ENCODE peak calls at places on chromosomes 7 and 10, in six cellular contexts. A is hepatocyte; I is CD4-positive, alpha-beta memory T cell; O is breast epithelium; N is CD8-positive, alpha-beta memory T cell; X is neuronal stem cell. D is an unnamed sample. For H3K36me3 and H3K4me1, the result is how much of the 10 kb centered on the place peaks cover.

GRCh38 chr10:137606-138005 is 2.4 kb downstream of the ZMYND11 start:
- DNase-seq in O (no peak), A (no peak), X (no peak), N (no peak), I (no peak), D (no peak)

GRCh38 chr7:157461805-157462771 is 125.3 kb downstream of the DNAJB6 start:
- DNase-seq in A (no peak), O (no peak), N (no peak), X (no peak), I (no peak), D (no peak)

GRCh38 chr7:147332988-147333387 is 1216.4 kb downstream of the CNTNAP2 start:
- DNase-seq in A (no peak), N (no peak), X (no peak), I (no peak), O (no peak), D (no peak)

GRCh38 chr7:151863386-151864079 is 13.4 kb downstream of the PRKAG2 start:
- DNase-seq in N (no peak), I (no peak), X (no peak), O (no peak), A (no peak), D (no peak)

GRCh38 chr7:132270517-132270916 is 305.8 kb downstream of the PLXNA4 start:
- DNase-seq in X (peak), I (no peak), N (no peak), A (peak), O (no peak), D (no peak)

GRCh38 chr10:24958701-24959392 is 6.4 kb upstream of the PRTFDC1 start:
- DNase-seq in N (no peak), X (no peak), A (no peak), O (peak), I (no peak), D (no peak)

GRCh38 chr10:42785759-42786158 is 3.2 kb downstream of the BMS1 start:
- DNase-seq in A (no peak), X (no peak), O (no peak), N (no peak), I (no peak), D (no peak)

GRCh38 chr10:12594448-12594944 is 245.1 kb downstream of the CAMK1D start:
- DNase-seq in X (no peak), I (peak), A (no peak), N (peak), O (no peak), D (peak)

GRCh38 chr10:89151857-89152256 is 55.3 kb downstream of the CH25H start:
- DNase-seq in X (no peak), O (no peak), A (no peak), N (no peak), I (no peak), D (no peak)

GRCh38 chr7:107077699-107078516 is 33.4 kb downstream of the PRKAR2B start:
- DNase-seq in O (no peak), X (no peak), N (no peak), A (no peak), I (no peak), D (no peak)

GRCh38 chr10:84613336-84614021 is 285.1 kb downstream of the CCSER2 start:
- DNase-seq in N (no peak), O (no peak), A (peak), X (peak), I (no peak), D (no peak)

GRCh38 chr7:30843741-30844482 is 67.7 kb upstream of the AQP1 start:
- DNase-seq in I (no peak), A (no peak), N (no peak), O (no peak), X (no peak), D (no peak)

GRCh38 chr7:50860174-50860573 is 77.5 kb upstream of the GRB10 start:
- DNase-seq in I (no peak), N (no peak), O (no peak), X (no peak), A (no peak), D (no peak)

GRCh38 chr10:113273877-113274829 is 278.7 kb upstream of the HABP2 start:
- DNase-seq in X (no peak), O (no peak), N (no peak), A (no peak), I (no peak), D (no peak)

GRCh38 chr10:62377026-62377415 is 2.9 kb downstream of the ZNF365 start:
- DNase-seq in O (no peak), X (no peak), A (no peak), N (no peak), I (no peak), D (no peak)

GRCh38 chr7:157554393-157555238 is 217.8 kb downstream of the DNAJB6 start:
- DNase-seq in O (no peak), I (no peak), N (no peak), A (no peak), X (no peak), D (no peak)

GRCh38 chr10:75234683-75235374 is 928 bp downstream of the COMTD1 start:
- DNase-seq in O (no peak), A (peak), X (peak), N (peak), I (no peak), D (no peak)

GRCh38 chr10:114795039-114795438 is 26.5 kb upstream of the FHIP2A start:
- DNase-seq in A (no peak), X (no peak), N (no peak), I (no peak), O (no peak), D (no peak)

GRCh38 chr10:32244421-32245207 is 102.3 kb downstream of the EPC1 start:
- DNase-seq in X (no peak), N (no peak), O (no peak), I (no peak), A (peak), D (no peak)

GRCh38 chr10:60524541-60524940 is 134.9 kb upstream of the ANK3 start:
- DNase-seq in O (no peak), X (no peak), I (no peak), A (no peak), N (no peak), D (no peak)

GRCh38 chr10:27908231-27908630 is 90.6 kb downstream of the ODAD2 start:
- DNase-seq in A (no peak), X (no peak), O (no peak), I (no peak), N (no peak), D (no peak)

GRCh38 chr7:158664406-158664805 is 40.2 kb downstream of the NCAPG2 start:
- DNase-seq in A (no peak), X (no peak), O (no peak), N (no peak), I (no peak), D (no peak)

GRCh38 chr10:29063806-29064644 is 224.8 kb upstream of the LYZL1 start:
- DNase-seq in O (no peak), I (no peak), X (no peak), A (peak), N (no peak), D (no peak)

GRCh38 chr10:75662715-75663114 is 231.3 kb downstream of the LRMDA start:
- DNase-seq in I (no peak), X (no peak), N (no peak), A (peak), O (peak), D (no peak)

GRCh38 chr10:3111626-3112220 is 44.4 kb downstream of the PFKP start:
- DNase-seq in X (no peak), O (no peak), A (no peak), N (no peak), I (no peak), D (no peak)

GRCh38 chr7:26153823-26154783 is 2.1 kb downstream of the NFE2L3 start:
- DNase-seq in X (no peak), N (no peak), A (no peak), I (peak), O (no peak), D (peak)

GRCh38 chr10:110498087-110498981 is 627 bp downstream of the DUSP5 start:
- DNase-seq in N (peak), X (no peak), I (peak), A (peak), O (peak), D (peak)

GRCh38 chr10:7157091-7157490 is 253.7 kb downstream of the SFMBT2 start:
- DNase-seq in X (no peak), A (no peak), O (no peak), N (no peak), I (no peak), D (no peak)

GRCh38 chr7:22675917-22676343 is 51.1 kb upstream of the IL6 start:
- DNase-seq in I (peak), N (no peak), A (peak), X (no peak), O (no peak), D (peak)

GRCh38 chr7:119522263-119522662 is 750.7 kb upstream of the KCND2 start:
- DNase-seq in A (no peak), N (no peak), O (no peak), I (no peak), X (no peak), D (no peak)

DNA sequence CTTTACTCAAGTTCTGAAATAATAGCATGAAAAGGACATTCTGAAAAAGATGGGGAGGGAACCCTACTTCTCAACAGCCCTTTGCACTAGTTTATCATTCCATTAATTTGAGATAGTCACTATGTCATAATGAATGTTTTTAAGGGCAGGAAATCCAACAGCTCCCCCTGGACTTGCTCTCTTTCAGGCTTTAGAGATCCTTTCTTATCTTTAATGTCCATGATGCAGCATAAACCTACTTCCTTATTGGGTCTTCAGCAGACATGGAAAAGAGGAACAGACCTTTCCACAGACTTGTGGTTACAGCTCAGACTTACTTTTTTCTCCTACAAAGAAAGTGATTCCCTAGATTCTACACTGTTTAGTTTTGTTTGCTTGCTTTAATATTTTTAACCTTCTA is 87.3 kb downstream of the IDE start:
- DNase-seq in O (no peak), I (no peak), N (no peak), A (no peak), X (no peak), D (no peak)
- H3K36me3 ChIP-seq in O (under half), I (under half), N (under half), A (under half), X (half or more), D (half or more)

GRCh38 chr10:130300608-130301025 is 164.4 kb downstream of the GLRX3 start:
- DNase-seq in N (peak), A (no peak), I (no peak), X (no peak), O (no peak), D (no peak)
- H3K27ac ChIP-seq in N (no peak), A (no peak), I (peak), X (no peak), O (no peak), D (peak)

GRCh38 chr10:68095176-68095575 is 14.1 kb upstream of the MYPN start:
- DNase-seq in A (no peak), N (no peak), X (no peak), I (no peak), O (no peak), D (no peak)
- H3K4me1 ChIP-seq in A (under half), N (under half), X (under half), I (under half), O (under half), D (under half)

GRCh38 chr7:117218700-117219099 is 104.2 kb downstream of the WNT2 start:
- DNase-seq in X (no peak), O (no peak), A (no peak), N (no peak), I (no peak), D (no peak)

GRCh38 chr7:117217121-117217520 is 105.7 kb downstream of the WNT2 start:
- DNase-seq in X (no peak), N (no peak), I (no peak), O (no peak), A (no peak), D (no peak)

GRCh38 chr7:117217636-117218035 is 105.2 kb downstream of the WNT2 start:
- DNase-seq in O (no peak), A (no peak), X (no peak), I (no peak), N (no peak), D (no peak)

GRCh38 chr7:117219485-117219884 is 103.4 kb downstream of the WNT2 start:
- DNase-seq in O (no peak), X (no peak), N (no peak), I (no peak), A (no peak), D (no peak)

GRCh38 chr7:117220836-117221235 is 102.0 kb downstream of the WNT2 start:
- DNase-seq in O (no peak), N (no peak), I (no peak), A (no peak), X (no peak), D (no peak)
- H3K36me3 ChIP-seq in O (under half), N (under half), I (under half), A (under half), X (under half), D (under half)

D was measured in CD4-positive, CD25-positive, alpha-beta regulatory T cell.